ENCODE peak calls at places on chromosome 17, in four cellular contexts. One of them, this sample, is unnamed.

GRCh38 chr17:49783051-49783715 is 5.3 kb upstream of the KAT7 start:
- DNase-seq in K562: no peak
- DNase-seq in HepG2: no peak
- DNase-seq in GM12878: no peak
- DNase-seq in this sample: no peak

GRCh38 chr17:50630524-50631194 is 4.0 kb upstream of the ABCC3 start:
- DNase-seq in HepG2: peak; percentile 52
- DNase-seq in K562: peak; percentile 48
- DNase-seq in GM12878: no peak
- DNase-seq in this sample: peak; percentile 63

GRCh38 chr17:74558882-74559519 is 8.3 kb downstream of the CD300H start:
- DNase-seq in K562: no peak
- DNase-seq in HepG2: no peak
- DNase-seq in GM12878: no peak
- DNase-seq in this sample: no peak

GRCh38 chr17:49749730-49750129 is 14.2 kb downstream of the FAM117A start:
- DNase-seq in K562: no peak
- DNase-seq in HepG2: no peak
- DNase-seq in GM12878: no peak
- DNase-seq in this sample: no peak

GRCh38 chr17:35896011-35896587 is 15.9 kb upstream of the CCL5 start:
- DNase-seq in GM12878: no peak
- DNase-seq in HepG2: no peak
- DNase-seq in K562: no peak
- DNase-seq in this sample: no peak

GRCh38 chr17:31448467-31449077 is 57.1 kb downstream of the RAB11FIP4 start:
- DNase-seq in K562: no peak
- DNase-seq in GM12878: no peak
- DNase-seq in HepG2: no peak
- DNase-seq in this sample: peak; percentile 14

GRCh38 chr17:39894681-39895376 is 23.6 kb downstream of the GSDMB start:
- DNase-seq in K562: no peak
- DNase-seq in HepG2: no peak
- DNase-seq in GM12878: no peak
- DNase-seq in this sample: no peak

GRCh38 chr17:82127704-82128103 is 29.7 kb upstream of the FASN start:
- DNase-seq in K562: no peak
- DNase-seq in HepG2: no peak
- DNase-seq in GM12878: no peak
- DNase-seq in this sample: no peak

GRCh38 chr17:71423871-71424546 is 696.8 kb upstream of the SOX9 start:
- DNase-seq in K562: no peak
- DNase-seq in GM12878: no peak
- DNase-seq in HepG2: no peak
- DNase-seq in this sample: no peak

GRCh38 chr17:74272731-74273201 is 1.3 kb upstream of the DNAI2 start:
- DNase-seq in HepG2: no peak
- DNase-seq in K562: no peak
- DNase-seq in GM12878: no peak
- DNase-seq in this sample: no peak

GRCh38 chr17:78884876-78885667 is 17.9 kb downstream of the CEP295NL start:
- DNase-seq in K562: no peak
- DNase-seq in GM12878: no peak
- DNase-seq in HepG2: no peak
- DNase-seq in this sample: no peak

GRCh38 chr17:27532269-27533067 is 76.2 kb downstream of the KSR1 start:
- DNase-seq in HepG2: peak; percentile 88
- DNase-seq in K562: no peak
- DNase-seq in GM12878: no peak
- DNase-seq in this sample: no peak

GRCh38 chr17:37386462-37386861 is 10.7 kb downstream of the C17orf78 start:
- DNase-seq in K562: no peak
- DNase-seq in HepG2: no peak
- DNase-seq in GM12878: no peak
- DNase-seq in this sample: no peak

GRCh38 chr17:20223808-20224328 is 214.7 kb downstream of the SPECC1 start:
- DNase-seq in HepG2: no peak
- DNase-seq in GM12878: no peak
- DNase-seq in K562: no peak
- DNase-seq in this sample: no peak

GRCh38 chr17:68682913-68683312 is 81.7 kb upstream of the FAM20A start:
- DNase-seq in GM12878: no peak
- DNase-seq in HepG2: no peak
- DNase-seq in K562: no peak
- DNase-seq in this sample: no peak

GRCh38 chr17:7249219-7249618 is 2.3 kb downstream of the CTDNEP1 start:
- DNase-seq in K562: no peak
- DNase-seq in HepG2: no peak
- DNase-seq in GM12878: no peak
- DNase-seq in this sample: no peak

GRCh38 chr17:34533811-34534527 is 45.4 kb upstream of the TMEM132E start:
- DNase-seq in GM12878: no peak
- DNase-seq in HepG2: no peak
- DNase-seq in K562: no peak
- DNase-seq in this sample: no peak

GRCh38 chr17:63988741-63989621 is 9.2 kb upstream of the PRR29 start:
- DNase-seq in HepG2: no peak
- DNase-seq in GM12878: no peak
- DNase-seq in K562: no peak
- DNase-seq in this sample: no peak

GRCh38 chr17:67400193-67400592 is 23.1 kb downstream of the PITPNC1 start:
- DNase-seq in GM12878: no peak
- DNase-seq in K562: no peak
- DNase-seq in HepG2: no peak
- DNase-seq in this sample: no peak

GRCh38 chr17:60600490-60601431 is 768 bp downstream of the PPM1D start:
- DNase-seq in K562: peak; percentile 63
- DNase-seq in HepG2: peak; percentile 85
- DNase-seq in GM12878: peak; percentile 25
- DNase-seq in this sample: peak; percentile 69

GRCh38 chr17:82642022-82642421 is 6.2 kb downstream of the WDR45B start:
- DNase-seq in GM12878: no peak
- DNase-seq in HepG2: no peak
- DNase-seq in K562: no peak
- DNase-seq in this sample: no peak

GRCh38 chr17:32493581-32494513 is 7.1 kb downstream of the CDK5R1 start:
- DNase-seq in HepG2: no peak
- DNase-seq in GM12878: no peak
- DNase-seq in K562: no peak
- DNase-seq in this sample: no peak

GRCh38 chr17:42402121-42402516 is 13.9 kb upstream of the STAT3 start:
- DNase-seq in K562: no peak
- DNase-seq in GM12878: no peak
- DNase-seq in HepG2: no peak
- DNase-seq in this sample: no peak

GRCh38 chr17:42194133-42194899 is at the start of gene GHDC:
- DNase-seq in HepG2: peak; percentile 80
- DNase-seq in GM12878: peak; percentile 53
- DNase-seq in K562: peak; percentile 88
- DNase-seq in this sample: peak; percentile 87

GRCh38 chr17:74552037-74552436 is 6.1 kb upstream of the CD300C start:
- DNase-seq in K562: no peak
- DNase-seq in HepG2: no peak
- DNase-seq in GM12878: no peak
- DNase-seq in this sample: no peak

GRCh38 chr17:48995871-48996695 is 1.1 kb upstream of the IGF2BP1 start:
- DNase-seq in K562: peak; percentile 88
- DNase-seq in HepG2: peak; percentile 93
- DNase-seq in GM12878: no peak
- DNase-seq in this sample: peak; percentile 86

GRCh38 chr17:47733047-47733413 is at the start of gene TBX21:
- DNase-seq in HepG2: peak; percentile 73
- DNase-seq in K562: peak; percentile 88
- DNase-seq in GM12878: no peak
- DNase-seq in this sample: peak; percentile 88

GRCh38 chr17:66990047-66990446 is 25.5 kb downstream of the CACNG4 start:
- DNase-seq in GM12878: no peak
- DNase-seq in K562: no peak
- DNase-seq in HepG2: no peak
- DNase-seq in this sample: no peak

GRCh38 chr17:78250891-78251772 is 19.7 kb downstream of the TMEM235 start:
- DNase-seq in HepG2: peak; percentile 79
- DNase-seq in GM12878: no peak
- DNase-seq in K562: peak; percentile 90
- DNase-seq in this sample: peak; percentile 95

GRCh38 chr17:35051579-35052239 is 11.8 kb downstream of the RFFL start:
- DNase-seq in K562: no peak
- DNase-seq in GM12878: no peak
- DNase-seq in HepG2: peak; percentile 78
- DNase-seq in this sample: no peak

GRCh38 chr17:10772425-10773380 is 31.2 kb downstream of the TMEM238L start:
- DNase-seq in HepG2: peak; percentile 33
- DNase-seq in K562: peak; percentile 43
- DNase-seq in GM12878: no peak
- DNase-seq in this sample: peak; percentile 30

GRCh38 chr17:43033947-43034622 is 9.1 kb downstream of the RND2 start:
- DNase-seq in K562: no peak
- DNase-seq in HepG2: no peak
- DNase-seq in GM12878: no peak
- DNase-seq in this sample: no peak

GRCh38 chr17:7173687-7174602 is 5.2 kb downstream of the ASGR1 start:
- DNase-seq in GM12878: no peak
- DNase-seq in HepG2: no peak
- DNase-seq in K562: no peak
- DNase-seq in this sample: no peak

GRCh38 chr17:82767041-82767754 is 15.3 kb downstream of the TBCD start:
- DNase-seq in GM12878: no peak
- DNase-seq in HepG2: peak; percentile 49
- DNase-seq in K562: peak; percentile 42
- DNase-seq in this sample: peak; percentile 73

DNA sequence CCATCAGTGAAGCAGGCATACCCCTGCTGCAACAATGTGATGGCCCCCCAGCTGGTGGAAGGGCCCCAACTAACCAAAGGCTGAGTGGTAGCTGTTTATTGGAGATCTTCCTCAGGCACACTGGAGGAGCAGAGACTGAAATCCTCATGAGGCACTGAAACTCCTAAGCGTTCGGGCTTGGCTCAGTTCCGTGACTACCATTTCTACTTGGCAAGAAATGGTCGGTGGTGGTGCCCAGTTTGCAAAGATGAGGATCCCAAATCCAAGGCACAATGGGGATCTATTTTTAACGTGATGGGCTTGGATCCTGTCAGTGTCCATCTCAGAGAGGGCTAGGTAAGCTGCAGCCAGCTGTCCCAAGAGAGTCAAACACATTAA is 82.8 kb downstream of the TNFRSF13B start:
- DNase-seq in K562: no peak
- DNase-seq in HepG2: no peak
- DNase-seq in GM12878: no peak
- DNase-seq in this sample: no peak
- TF ChIP-seq SP1 in K562: no peak
- TF ChIP-seq SP1 in HepG2: no peak
- TF ChIP-seq SP1 in GM12878: no peak
- TF ChIP-seq SP1 in this sample: no peak

GRCh38 chr17:62572488-62573469 is 54.7 kb upstream of the MRC2 start:
- DNase-seq in HepG2: no peak
- DNase-seq in GM12878: no peak
- DNase-seq in K562: no peak
- DNase-seq in this sample: no peak
- TF ChIP-seq BHLHE40 in HepG2: no peak
- TF ChIP-seq BHLHE40 in GM12878: no peak
- TF ChIP-seq BHLHE40 in K562: no peak
- TF ChIP-seq BHLHE40 in this sample: no peak

DNA sequence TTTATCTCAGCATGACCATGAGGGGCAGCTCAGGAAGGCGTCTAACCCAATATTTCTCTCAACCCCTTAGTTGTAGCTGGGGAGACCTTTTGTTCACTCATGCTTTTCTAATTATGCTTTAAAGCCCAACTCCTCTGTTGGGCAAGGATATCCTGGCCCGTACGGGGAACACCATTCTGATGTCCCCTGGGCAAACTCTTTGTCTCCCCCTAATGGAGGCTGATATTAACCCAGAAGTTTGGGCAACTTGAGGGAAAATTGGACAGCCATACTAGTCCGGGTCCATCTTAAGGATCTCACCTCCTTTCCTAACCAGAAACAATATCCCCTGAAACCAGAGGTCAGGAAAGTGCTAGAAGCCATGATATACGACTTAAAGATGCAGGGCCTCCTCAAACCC is 143.7 kb upstream of the COX10 start:
- DNase-seq in GM12878: no peak
- DNase-seq in K562: no peak
- DNase-seq in HepG2: no peak
- DNase-seq in this sample: peak; percentile 12
- TF ChIP-seq SP1 in GM12878: no peak
- TF ChIP-seq SP1 in K562: no peak
- TF ChIP-seq SP1 in HepG2: no peak
- TF ChIP-seq SP1 in this sample: no peak

GRCh38 chr17:65496801-65497200 is 64.6 kb downstream of the AXIN2 start:
- DNase-seq in GM12878: no peak
- DNase-seq in HepG2: no peak
- DNase-seq in K562: no peak
- DNase-seq in this sample: no peak
- TF ChIP-seq BHLHE40 in GM12878: no peak
- TF ChIP-seq BHLHE40 in HepG2: no peak
- TF ChIP-seq BHLHE40 in K562: no peak
- TF ChIP-seq BHLHE40 in this sample: no peak

DNA sequence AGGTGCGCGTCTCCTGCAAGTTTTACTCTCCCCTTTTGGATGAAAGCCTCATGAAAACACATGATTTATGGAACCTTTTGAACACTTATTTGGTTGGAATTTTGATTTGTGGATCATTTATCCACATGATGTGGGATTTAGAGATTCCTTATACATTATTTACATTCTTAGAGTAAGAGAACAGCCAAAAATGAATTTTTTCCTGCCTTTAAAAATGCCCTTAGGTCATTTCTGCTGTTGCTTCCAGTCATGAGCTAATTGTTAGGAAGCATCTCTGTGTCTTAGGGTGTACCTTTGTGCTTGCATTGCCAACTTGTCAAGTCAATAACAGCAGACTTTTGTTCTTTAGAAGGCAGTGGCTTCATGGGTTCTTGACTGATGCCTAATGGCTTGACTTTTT is 100.0 kb downstream of the RPTOR start:
- DNase-seq in K562: no peak
- DNase-seq in HepG2: no peak
- DNase-seq in GM12878: no peak
- DNase-seq in this sample: no peak
- TF ChIP-seq SP1 in K562: no peak
- TF ChIP-seq SP1 in HepG2: no peak
- TF ChIP-seq SP1 in GM12878: no peak
- TF ChIP-seq SP1 in this sample: no peak

GRCh38 chr17:1676401-1676800 is 8.3 kb downstream of the PRPF8 start:
- DNase-seq in K562: no peak
- DNase-seq in GM12878: no peak
- DNase-seq in HepG2: no peak
- DNase-seq in this sample: no peak

GRCh38 chr17:1673041-1673790 is 11.5 kb downstream of the PRPF8 start:
- DNase-seq in K562: no peak
- DNase-seq in HepG2: no peak
- DNase-seq in GM12878: no peak
- DNase-seq in this sample: no peak
- TF ChIP-seq BHLHE40 in K562: no peak
- TF ChIP-seq BHLHE40 in HepG2: no peak
- TF ChIP-seq BHLHE40 in GM12878: no peak
- TF ChIP-seq BHLHE40 in this sample: no peak

GRCh38 chr17:9715503-9716016 is 70.2 kb downstream of the USP43 start:
- DNase-seq in K562: no peak
- DNase-seq in HepG2: no peak
- DNase-seq in GM12878: no peak
- DNase-seq in this sample: no peak
- TF ChIP-seq SP1 in K562: no peak
- TF ChIP-seq SP1 in HepG2: peak; percentile 27
- TF ChIP-seq SP1 in GM12878: no peak
- TF ChIP-seq SP1 in this sample: no peak

This sample was measured in HEK293T.